ENCODE peak calls at places on chromosomes 2 and 18, in four cellular contexts. G is brain microvascular endothelial cell, M is cardiac fibroblast, V is tibial nerve. W is an unnamed sample.

GRCh38 chr2:64063924-64064331 is 44.7 kb upstream of the VPS54 start:
- DNase-seq in M (peak; percentile 94), G (peak; percentile 76), V (no peak), W (peak; percentile 47)

GRCh38 chr18:73827801-73828200 is 319.8 kb downstream of the FBXO15 start:
- DNase-seq in M (no peak), G (no peak), V (no peak), W (no peak)

GRCh38 chr2:3606028-3606369 is 11.1 kb downstream of the COLEC11 start:
- DNase-seq in G (no peak), M (no peak), V (no peak), W (no peak)

GRCh38 chr18:63430526-63430925 is 8.2 kb upstream of the VPS4B start:
- DNase-seq in M (no peak), V (no peak), G (no peak), W (no peak)

GRCh38 chr2:101803945-101804696 is 106.6 kb downstream of the MAP4K4 start:
- DNase-seq in V (no peak), M (peak; percentile 79), G (no peak), W (peak; percentile 51)

GRCh38 chr2:102256281-102256680 is 55.1 kb upstream of the IL1RL1 start:
- DNase-seq in V (no peak), G (no peak), M (no peak), W (no peak)

GRCh38 chr2:68482296-68482695 is 14.9 kb downstream of the APLF start:
- DNase-seq in G (no peak), V (no peak), M (no peak), W (no peak)

GRCh38 chr2:169131587-169132512 is 62.5 kb downstream of the DHRS9 start:
- DNase-seq in V (no peak), M (peak; percentile 74), G (peak; percentile 47), W (peak; percentile 1)

GRCh38 chr2:231015462-231015861 is 19.5 kb downstream of the SPATA3 start:
- DNase-seq in G (no peak), V (no peak), M (no peak), W (no peak)

GRCh38 chr2:73448856-73449255 is 63.2 kb downstream of the ALMS1 start:
- DNase-seq in G (no peak), M (no peak), V (no peak), W (no peak)

GRCh38 chr2:19868705-19869550 is 32.9 kb downstream of the TTC32 start:
- DNase-seq in M (peak; percentile 56), G (no peak), V (no peak), W (peak; percentile 22)

GRCh38 chr2:191983186-191983585 is 136.3 kb upstream of the CAVIN2 start:
- DNase-seq in V (no peak), M (no peak), G (no peak), W (no peak)

GRCh38 chr2:149902104-149902503 is 314.5 kb upstream of the MMADHC start:
- DNase-seq in V (no peak), G (no peak), M (peak; percentile 86), W (no peak)

GRCh38 chr2:152335016-152335850 is at the start of gene FMNL2:
- DNase-seq in M (peak; percentile 84), V (peak; percentile 75), G (peak; percentile 69), W (peak; percentile 73)
- TF ChIP-seq CTCF in M (no peak), V (no peak), G (no peak), W (no peak)

GRCh38 chr2:222859786-222860726 is 780 bp upstream of the ACSL3 start:
- DNase-seq in G (no peak), M (peak; percentile 89), V (no peak), W (peak; percentile 75)
- H3K4me3 ChIP-seq in G (peak overlapping the region; percentile 44), M (peak overlapping the region; percentile 39), V (peak overlapping the region; percentile 91), W (peak overlapping the region; percentile 81)

GRCh38 chr2:189347540-189347939 is 93.7 kb upstream of the WDR75 start:
- DNase-seq in V (no peak), G (peak; percentile 95), M (peak; percentile 97), W (peak; percentile 88)
- TF ChIP-seq CTCF in V (no peak), G (peak; percentile 47), M (peak; percentile 4), W (peak; percentile 26)

GRCh38 chr2:215435261-215435808 is 533 bp downstream of the FN1 start:
- DNase-seq in G (no peak), V (no peak), M (no peak), W (no peak)

GRCh38 chr2:215436705-215437570 is 1.1 kb upstream of the FN1 start:
- DNase-seq in G (peak; percentile 48), M (peak; percentile 60), V (peak; percentile 26), W (no peak)

GRCh38 chr2:215437614-215438013 is 1.7 kb upstream of the FN1 start:
- DNase-seq in V (no peak), M (peak; percentile 49), G (no peak), W (peak; percentile 43)

GRCh38 chr2:215434447-215435260 is 1.2 kb downstream of the FN1 start:
- DNase-seq in V (no peak), G (no peak), M (peak; percentile 48), W (no peak)

DNA sequence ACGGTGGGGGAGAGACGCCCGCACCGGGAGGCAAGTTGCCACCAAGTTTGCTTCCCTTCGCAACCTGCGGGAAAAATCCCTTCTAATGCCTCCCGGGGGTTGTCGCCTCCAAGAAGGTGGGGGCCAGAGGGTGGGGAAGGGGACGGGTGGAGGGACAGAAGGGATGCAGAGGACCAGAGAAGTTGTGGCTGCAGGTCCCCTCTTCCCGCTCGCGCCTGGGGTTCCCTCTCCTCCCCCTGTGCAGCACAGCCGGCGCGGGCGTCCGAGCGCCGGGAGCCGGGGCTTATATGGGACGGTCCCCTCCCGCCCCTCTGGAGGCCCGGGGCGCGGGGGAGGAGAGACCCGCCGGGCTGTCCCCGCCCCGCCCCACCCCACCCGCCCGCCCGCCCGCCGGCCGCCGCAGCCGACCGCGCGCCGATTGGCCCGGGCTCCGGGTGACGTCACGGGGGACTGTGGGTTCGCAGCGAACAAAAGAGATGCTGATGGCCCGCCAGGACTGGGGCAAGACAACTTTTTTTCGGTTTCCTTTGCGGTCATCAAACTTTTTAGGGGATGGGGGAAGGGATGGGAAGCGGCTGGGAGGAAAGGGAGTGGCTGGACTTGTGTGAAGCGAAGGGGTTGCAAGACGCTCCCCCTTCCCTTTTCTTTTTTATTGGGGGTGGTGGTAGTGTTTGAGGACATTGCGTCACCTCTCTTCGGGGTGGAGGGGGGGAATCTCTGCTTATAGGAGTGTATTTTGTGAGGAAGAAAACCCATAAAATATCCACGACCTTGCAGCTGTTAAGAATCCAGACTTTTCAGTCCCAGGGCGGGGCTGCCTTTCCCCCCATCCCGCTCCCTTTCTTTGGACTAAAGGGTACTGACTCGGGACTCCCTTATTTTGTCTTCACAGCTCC is at the start of gene FN1:
- DNase-seq in M (peak; percentile 99), V (peak; percentile 85), G (peak; percentile 99), W (peak; percentile 98)
- H3K4me3 ChIP-seq in M (peak within 1 kb of the TSS; percentile 91), V (peak within 1 kb of the TSS; percentile 58), G (peak within 1 kb of the TSS; percentile 96), W (peak within 1 kb of the TSS; percentile 94)

DNA sequence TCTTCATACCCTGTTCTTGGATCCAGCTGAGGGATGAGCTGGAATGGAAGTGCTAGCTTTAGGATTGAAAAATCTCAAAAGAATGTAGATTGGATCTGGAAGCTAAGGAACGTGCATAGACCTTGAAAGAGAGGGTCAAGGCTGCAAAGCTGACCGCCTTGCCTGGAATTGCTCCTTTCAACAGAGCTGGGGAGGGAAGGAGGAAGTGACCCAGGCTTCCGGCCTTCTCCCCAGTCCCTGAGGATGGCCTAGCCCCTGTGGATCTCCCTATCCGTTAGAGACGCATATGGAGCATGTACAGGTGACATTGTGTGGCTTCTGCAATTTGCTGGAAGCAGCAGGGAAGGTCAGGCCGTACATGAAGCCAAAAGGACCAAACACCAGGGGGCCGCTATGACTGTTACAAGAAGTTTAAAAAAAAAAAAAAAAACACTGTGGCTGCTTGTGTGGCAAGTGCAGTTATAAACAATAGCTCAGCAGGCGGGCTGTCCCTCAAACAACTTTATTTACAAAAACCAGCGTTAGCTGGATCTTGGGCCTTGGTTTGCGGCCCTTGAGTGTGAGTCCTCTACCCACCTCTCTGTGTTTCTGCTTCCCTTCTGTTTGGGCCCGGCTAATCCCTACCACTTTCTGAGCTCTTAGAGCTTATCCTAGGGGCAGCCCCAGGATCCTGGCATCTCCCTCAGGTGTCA is 227.6 kb downstream of the SEPTIN10 start:
- DNase-seq in M (no peak), G (no peak), V (no peak), W (no peak)
- TF ChIP-seq CTCF in M (no peak), G (peak; percentile 40), V (no peak), W (no peak)

GRCh38 chr2:48528431-48528830 is 1.5 kb upstream of the STON1 start:
- DNase-seq in M (no peak), G (no peak), V (no peak), W (no peak)

GRCh38 chr2:48529676-48530032 is 300 bp upstream of the STON1 start:
- DNase-seq in V (no peak), M (no peak), G (no peak), W (no peak)

GRCh38 chr2:48529189-48529588 is 765 bp upstream of the STON1 start:
- DNase-seq in G (no peak), M (no peak), V (no peak), W (peak; percentile 42)

GRCh38 chr2:48525269-48525943 is 4.5 kb upstream of the STON1 start:
- DNase-seq in V (no peak), G (no peak), M (peak; percentile 82), W (peak; percentile 56)

DNA sequence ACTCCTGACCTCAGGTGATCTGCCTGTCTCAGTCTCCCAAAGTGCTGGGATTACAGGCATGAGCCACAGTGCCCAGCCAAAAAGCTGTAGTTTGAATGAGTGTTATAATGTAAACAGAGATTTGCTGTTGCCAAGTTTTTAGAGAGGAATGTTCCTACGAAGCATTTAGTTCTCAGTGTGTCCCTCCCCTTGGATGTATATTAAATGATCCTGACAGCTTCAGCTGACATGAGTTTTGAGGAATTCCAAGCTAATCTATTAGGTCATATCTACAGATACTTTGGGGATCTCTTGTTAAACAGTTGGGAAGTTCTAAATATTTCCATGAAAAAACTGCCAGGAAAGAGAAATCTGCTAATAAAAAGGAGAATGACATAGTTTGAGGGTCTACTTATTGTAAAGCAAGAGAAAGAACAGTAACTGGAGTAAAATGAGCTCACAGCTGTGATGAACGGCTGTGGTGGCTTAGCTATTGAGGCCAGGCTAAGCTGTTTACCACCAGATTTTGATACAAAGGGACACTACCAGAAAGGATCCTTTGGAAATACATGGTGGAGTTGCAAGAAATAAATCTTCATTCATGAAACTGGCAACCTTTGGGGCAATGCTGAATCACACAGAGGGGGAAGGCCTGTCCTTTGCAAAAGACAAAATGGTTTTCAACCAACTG is 2.6 kb upstream of the STON1 start:
- DNase-seq in M (peak; percentile 78), V (no peak), G (no peak), W (no peak)
- H3K4me3 ChIP-seq in M (no peak overlapping the region), V (no peak overlapping the region), G (no peak overlapping the region), W (no peak overlapping the region)

GRCh38 chr2:158755310-158755709 is 39.8 kb upstream of the DAPL1 start:
- DNase-seq in M (no peak), V (no peak), G (no peak), W (no peak)

GRCh38 chr2:158756331-158756730 is 38.8 kb upstream of the DAPL1 start:
- DNase-seq in V (no peak), M (no peak), G (no peak), W (no peak)

GRCh38 chr2:158755738-158756137 is 39.4 kb upstream of the DAPL1 start:
- DNase-seq in M (no peak), G (no peak), V (no peak), W (no peak)

GRCh38 chr2:158753561-158754302 is 41.4 kb upstream of the DAPL1 start:
- DNase-seq in M (peak; percentile 82), V (no peak), G (peak; percentile 49), W (peak; percentile 50)

DNA sequence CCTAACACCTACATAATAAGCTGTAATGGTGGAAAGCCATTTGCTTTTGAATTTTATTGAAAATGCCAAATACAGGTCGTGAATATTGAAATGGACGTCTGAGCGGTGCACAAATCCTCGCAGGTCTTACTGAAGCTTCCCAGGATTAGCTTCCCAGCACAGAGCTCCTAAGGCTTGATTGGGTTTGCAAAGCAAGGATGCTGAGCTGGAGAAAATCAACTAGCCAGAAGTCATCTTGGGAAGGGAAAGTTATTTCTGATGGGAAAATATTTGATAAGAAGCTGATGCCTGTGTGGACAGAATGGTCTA is 40.9 kb upstream of the DAPL1 start:
- DNase-seq in G (no peak), M (no peak), V (no peak), W (no peak)
- TF ChIP-seq CTCF in G (no peak), M (no peak), V (no peak), W (no peak)